ENCODE peak calls at places on chromosomes 6 and 20, in ten cellular contexts. Y is T-helper 22 cell, H is head of caudate nucleus, N is M059J, K is BJ, P is midbrain, O is mesendoderm, M is memory B cell, U is iris pigment epithelial cell, L is naive B cell. S is an unnamed sample.

GRCh38 chr20:36268501-36269342 is 32.4 kb downstream of the AAR2 start:
- DNase-seq in Y (no peak), H (peak; percentile 32), N (no peak), K (no peak), P (no peak), O (no peak), M (no peak), U (no peak), L (no peak), S (no peak)

GRCh38 chr6:43838276-43839036 is 68.4 kb downstream of the VEGFA start:
- DNase-seq in Y (no peak), H (no peak), N (peak; percentile 79), K (peak; percentile 26), P (no peak), O (peak; percentile 64), M (no peak), U (peak; percentile 88), L (no peak), S (peak; percentile 71)

GRCh38 chr6:118372413-118372812 is 175.7 kb upstream of the PLN start:
- DNase-seq in Y (no peak), H (no peak), N (peak; percentile 40), K (no peak), P (no peak), O (peak; percentile 50), M (no peak), U (peak; percentile 79), L (no peak), S (no peak)

GRCh38 chr6:108961985-108962384 is 113.8 kb downstream of the ARMC2 start:
- DNase-seq in Y (no peak), H (no peak), N (peak; percentile 39), K (no peak), P (no peak), O (no peak), M (no peak), U (peak; percentile 92), L (no peak), S (no peak)

GRCh38 chr20:61789329-61789728 is 276.4 kb downstream of the TAF4 start:
- DNase-seq in Y (no peak), H (no peak), N (peak; percentile 19), K (no peak), P (no peak), O (no peak), M (no peak), U (no peak), L (no peak), S (no peak)

GRCh38 chr20:4898845-4899244 is 102.5 kb downstream of the SLC23A2 start:
- DNase-seq in Y (no peak), H (no peak), N (no peak), K (no peak), P (no peak), O (no peak), M (no peak), U (no peak), L (no peak), S (no peak)

GRCh38 chr6:34595332-34596090 is 39.4 kb upstream of the SPDEF start:
- DNase-seq in Y (no peak), H (no peak), N (no peak), K (peak; percentile 26), P (no peak), O (no peak), M (no peak), U (peak; percentile 63), L (no peak), S (no peak)

GRCh38 chr6:12009904-12010634 is 2.0 kb upstream of the HIVEP1 start:
- DNase-seq in Y (no peak), H (no peak), N (peak; percentile 68), K (no peak), P (peak; percentile 30), O (no peak), M (no peak), U (peak; percentile 22), L (peak; percentile 2), S (no peak)

GRCh38 chr6:33297956-33298772 is 578 bp downstream of the RGL2 start:
- DNase-seq in Y (peak; percentile 61), H (no peak), N (peak; percentile 98), K (no peak), P (no peak), O (peak; percentile 97), M (peak; percentile 51), U (peak; percentile 81), L (peak; percentile 64), S (peak; percentile 82)

GRCh38 chr6:38035478-38035877 is 216.0 kb downstream of the ZFAND3 start:
- DNase-seq in Y (no peak), H (no peak), N (no peak), K (no peak), P (no peak), O (no peak), M (no peak), U (peak; percentile 37), L (no peak), S (no peak)

GRCh38 chr6:130900913-130901312 is 73.7 kb downstream of the SMLR1 start:
- DNase-seq in Y (no peak), H (no peak), N (peak; percentile 93), K (no peak), P (no peak), O (peak; percentile 30), M (no peak), U (peak; percentile 84), L (no peak), S (no peak)

GRCh38 chr6:117467876-117468275 is 14.6 kb upstream of the DCBLD1 start:
- DNase-seq in Y (no peak), H (no peak), N (no peak), K (no peak), P (no peak), O (no peak), M (no peak), U (no peak), L (no peak), S (no peak)

GRCh38 chr20:58909585-58909984 is 57.1 kb downstream of the GNAS start:
- DNase-seq in Y (no peak), H (no peak), N (no peak), K (no peak), P (no peak), O (no peak), M (no peak), U (no peak), L (no peak), S (no peak)

GRCh38 chr6:51182884-51183283 is 364.2 kb downstream of the TFAP2B start:
- DNase-seq in Y (no peak), H (no peak), N (no peak), K (no peak), P (no peak), O (no peak), M (no peak), U (no peak), L (no peak), S (no peak)

GRCh38 chr6:41706876-41707564 is 28.4 kb downstream of the TFEB start:
- DNase-seq in Y (no peak), H (peak; percentile 70), N (peak; percentile 47), K (no peak), P (peak; percentile 42), O (no peak), M (no peak), U (peak; percentile 72), L (no peak), S (no peak)

GRCh38 chr20:4045741-4046140 is 30.4 kb upstream of the RNF24 start:
- DNase-seq in Y (no peak), H (no peak), N (peak; percentile 93), K (no peak), P (no peak), O (peak; percentile 73), M (no peak), U (peak; percentile 46), L (no peak), S (no peak)

GRCh38 chr20:21435576-21435975 is 38.2 kb upstream of the NKX2-4 start:
- DNase-seq in Y (no peak), H (no peak), N (peak; percentile 80), K (no peak), P (no peak), O (no peak), M (no peak), U (no peak), L (no peak), S (no peak)

GRCh38 chr6:2875840-2876207 is 27.3 kb downstream of the SERPINB9 start:
- DNase-seq in Y (no peak), H (no peak), N (peak; percentile 47), K (no peak), P (no peak), O (peak; percentile 63), M (no peak), U (peak; percentile 39), L (peak; percentile 76), S (no peak)

GRCh38 chr6:14384175-14384949 is 266.8 kb downstream of the CD83 start:
- DNase-seq in Y (no peak), H (no peak), N (no peak), K (no peak), P (no peak), O (no peak), M (no peak), U (no peak), L (no peak), S (no peak)

GRCh38 chr20:21503345-21503744 is 10.5 kb downstream of the NKX2-2 start:
- DNase-seq in Y (no peak), H (no peak), N (peak; percentile 92), K (no peak), P (peak; percentile 30), O (no peak), M (no peak), U (peak; percentile 37), L (no peak), S (no peak)

GRCh38 chr6:169571123-169571962 is 130.5 kb downstream of the WDR27 start:
- DNase-seq in Y (no peak), H (no peak), N (peak; percentile 88), K (no peak), P (no peak), O (no peak), M (no peak), U (peak; percentile 72), L (no peak), S (no peak)

GRCh38 chr6:31025595-31025994 is 15.3 kb downstream of the MUC22 start:
- DNase-seq in Y (no peak), H (no peak), N (no peak), K (no peak), P (no peak), O (no peak), M (no peak), U (no peak), L (no peak), S (no peak)

GRCh38 chr6:39508513-39508912 is 186.0 kb upstream of the KCNK16 start:
- DNase-seq in Y (no peak), H (no peak), N (no peak), K (no peak), P (no peak), O (no peak), M (no peak), U (no peak), L (no peak), S (no peak)

GRCh38 chr20:542777-543368 is 717 bp downstream of the CSNK2A1 start:
- DNase-seq in Y (no peak), H (no peak), N (no peak), K (no peak), P (no peak), O (peak; percentile 27), M (no peak), U (peak; percentile 14), L (peak; percentile 7), S (peak; percentile 69)

GRCh38 chr6:54778731-54779130 is 67.8 kb upstream of the FAM83B start:
- DNase-seq in Y (no peak), H (no peak), N (no peak), K (no peak), P (peak; percentile 28), O (no peak), M (no peak), U (no peak), L (no peak), S (no peak)

GRCh38 chr20:64238115-64238825 is 17.3 kb upstream of the PCMTD2 start:
- DNase-seq in Y (no peak), H (no peak), N (no peak), K (no peak), P (no peak), O (no peak), M (no peak), U (no peak), L (no peak), S (no peak)

GRCh38 chr6:37630281-37630799 is 67.3 kb downstream of the MDGA1 start:
- DNase-seq in Y (no peak), H (no peak), N (peak; percentile 100), K (peak; percentile 93), P (no peak), O (no peak), M (no peak), U (peak; percentile 99), L (no peak), S (no peak)

GRCh38 chr6:170139531-170139930 is 151.3 kb downstream of the DLL1 start:
- DNase-seq in Y (no peak), H (no peak), N (no peak), K (no peak), P (no peak), O (no peak), M (no peak), U (no peak), L (no peak), S (peak; percentile 48)